ENCODE peak calls at places on chromosomes 7 and 10, in six cellular contexts. D, U, C, P, S and H are unnamed samples.

GRCh38 chr10:98376485-98376884 is 38.5 kb downstream of the PYROXD2 start:
- DNase-seq in D (no peak), U (no peak), C (peak; percentile 38), P (no peak), S (no peak), H (no peak)

GRCh38 chr7:121480566-121481335 is 84.6 kb upstream of the FAM3C start:
- DNase-seq in D (no peak), U (no peak), C (no peak), P (no peak), S (no peak), H (no peak)

GRCh38 chr7:132553031-132553430 is 23.2 kb downstream of the PLXNA4 start:
- DNase-seq in D (no peak), U (no peak), C (no peak), P (no peak), S (no peak), H (no peak)

GRCh38 chr10:15255961-15256360 is 87.5 kb upstream of the NMT2 start:
- DNase-seq in D (no peak), U (peak; percentile 54), C (no peak), P (no peak), S (no peak), H (no peak)

GRCh38 chr7:135744938-135745701 is 3.5 kb downstream of the FAM180A start:
- DNase-seq in D (no peak), U (no peak), C (peak; percentile 89), P (no peak), S (peak; percentile 88), H (peak; percentile 41)

GRCh38 chr7:77538186-77538907 is 1.3 kb downstream of the PTPN12 start:
- DNase-seq in D (peak; percentile 93), U (no peak), C (peak; percentile 96), P (peak; percentile 90), S (peak; percentile 93), H (peak; percentile 88)

GRCh38 chr10:1241973-1242935 is 186.1 kb downstream of the WDR37 start:
- DNase-seq in D (no peak), U (no peak), C (no peak), P (no peak), S (no peak), H (no peak)

GRCh38 chr7:120814518-120814917 is 43.4 kb downstream of the TSPAN12 start:
- DNase-seq in D (no peak), U (no peak), C (no peak), P (no peak), S (no peak), H (no peak)

GRCh38 chr7:99639267-99639666 is 22.5 kb downstream of the ZSCAN25 start:
- DNase-seq in D (no peak), U (no peak), C (no peak), P (no peak), S (no peak), H (no peak)

GRCh38 chr7:51067757-51068156 is 248.9 kb downstream of the COBL start:
- DNase-seq in D (peak; percentile 72), U (peak; percentile 62), C (peak; percentile 77), P (peak; percentile 41), S (peak; percentile 84), H (no peak)

DNA sequence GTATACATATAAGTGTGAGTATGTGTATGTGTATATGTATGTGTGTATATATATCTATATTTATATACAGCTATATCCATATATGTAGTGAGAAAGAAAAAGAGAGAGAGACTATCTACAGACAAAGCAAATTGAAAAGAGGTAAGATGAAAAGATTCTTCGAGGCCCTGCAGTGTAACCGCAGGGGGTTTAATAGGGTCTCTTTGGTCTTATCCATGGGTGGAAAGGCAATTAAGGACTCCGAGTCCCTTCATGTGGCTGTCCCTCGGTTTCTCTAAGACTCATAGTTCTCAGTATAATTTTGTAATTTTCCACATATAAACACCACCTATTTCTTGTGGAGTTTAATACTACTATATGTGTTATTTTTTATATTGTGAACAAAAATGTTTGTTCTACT is 50.6 kb upstream of the JAZF1 start:
- DNase-seq in D (no peak), U (no peak), C (no peak), P (no peak), S (no peak), H (no peak)
- H3K4me3 ChIP-seq in D (no peak overlapping the region), U (no peak overlapping the region), C (no peak overlapping the region), P (no peak overlapping the region), S (no peak overlapping the region), H (no peak overlapping the region)

DNA sequence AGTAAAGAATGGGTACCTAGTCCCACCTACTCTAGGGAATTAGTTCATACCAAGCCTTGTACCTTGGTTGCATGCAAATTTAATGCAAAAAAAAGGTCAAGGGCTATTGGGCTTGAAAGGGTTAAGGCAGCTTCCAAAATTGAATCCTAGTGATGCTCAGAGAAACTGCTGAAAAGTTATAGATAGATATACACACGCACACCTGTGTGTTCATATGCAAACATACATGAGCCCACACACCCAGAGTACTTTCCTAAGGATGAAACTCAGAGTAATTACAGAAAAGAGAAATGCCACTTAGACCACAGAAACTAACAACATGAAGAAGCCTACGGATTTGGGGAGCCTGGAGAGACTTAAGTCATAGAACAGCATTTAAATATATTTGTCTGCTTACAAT is 1.5 kb downstream of the SLC25A13 start:
- DNase-seq in D (no peak), U (no peak), C (no peak), P (no peak), S (no peak), H (no peak)
- H3K4me3 ChIP-seq in D (peak overlapping the region; percentile 85), U (no peak overlapping the region), C (peak overlapping the region; percentile 80), P (no peak overlapping the region), S (no peak overlapping the region), H (peak overlapping the region; percentile 81)

GRCh38 chr7:34016876-34017275 is 111.5 kb downstream of the BMPER start:
- DNase-seq in D (no peak), U (no peak), C (no peak), P (no peak), S (no peak), H (no peak)

GRCh38 chr7:34015656-34016055 is 110.3 kb downstream of the BMPER start:
- DNase-seq in D (no peak), U (no peak), C (no peak), P (no peak), S (no peak), H (no peak)

GRCh38 chr7:34019431-34019830 is 114.1 kb downstream of the BMPER start:
- DNase-seq in D (no peak), U (no peak), C (peak; percentile 66), P (no peak), S (no peak), H (no peak)
- H3K4me3 ChIP-seq in D (no peak overlapping the region), U (no peak overlapping the region), C (no peak overlapping the region), P (no peak overlapping the region), S (no peak overlapping the region), H (no peak overlapping the region)

DNA sequence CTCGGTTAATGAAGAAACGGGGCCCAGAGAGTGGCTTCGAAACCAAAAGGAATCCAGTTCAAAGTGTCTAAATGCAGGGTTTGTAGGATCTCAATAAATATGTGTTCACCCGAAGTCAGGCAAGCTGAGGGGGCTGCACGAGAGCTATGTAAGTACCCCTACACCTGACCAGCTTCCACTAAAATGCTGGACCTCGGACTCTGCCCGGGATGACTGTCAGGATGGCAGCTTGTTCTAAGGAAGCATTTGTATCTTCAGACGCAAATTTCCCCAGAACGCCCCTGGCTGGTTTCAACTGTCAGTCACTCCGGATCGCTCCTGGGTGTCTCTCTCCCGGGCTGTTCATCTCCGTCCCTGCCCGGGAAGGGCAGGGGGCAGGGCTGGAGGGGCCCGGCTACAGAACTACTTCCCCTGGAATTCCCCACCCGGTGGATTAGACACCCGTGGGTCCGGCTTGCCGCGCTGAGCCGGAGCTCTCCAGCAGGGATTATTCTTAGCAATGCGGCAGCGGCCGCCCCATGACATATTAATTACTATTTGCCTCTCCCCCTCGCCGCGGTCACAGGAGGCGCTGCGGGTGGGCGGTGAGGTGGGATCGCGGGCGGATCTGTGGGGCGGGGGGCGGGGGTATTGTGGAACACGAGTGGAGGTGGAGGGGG is 275.8 kb upstream of the NEBL start:
- DNase-seq in D (peak; percentile 52), U (no peak), C (no peak), P (no peak), S (no peak), H (no peak)
- H3K4me3 ChIP-seq in D (peak overlapping the region; percentile 58), U (no peak overlapping the region), C (peak overlapping the region; percentile 76), P (peak overlapping the region; percentile 36), S (peak overlapping the region; percentile 55), H (peak overlapping the region; percentile 64)

DNA sequence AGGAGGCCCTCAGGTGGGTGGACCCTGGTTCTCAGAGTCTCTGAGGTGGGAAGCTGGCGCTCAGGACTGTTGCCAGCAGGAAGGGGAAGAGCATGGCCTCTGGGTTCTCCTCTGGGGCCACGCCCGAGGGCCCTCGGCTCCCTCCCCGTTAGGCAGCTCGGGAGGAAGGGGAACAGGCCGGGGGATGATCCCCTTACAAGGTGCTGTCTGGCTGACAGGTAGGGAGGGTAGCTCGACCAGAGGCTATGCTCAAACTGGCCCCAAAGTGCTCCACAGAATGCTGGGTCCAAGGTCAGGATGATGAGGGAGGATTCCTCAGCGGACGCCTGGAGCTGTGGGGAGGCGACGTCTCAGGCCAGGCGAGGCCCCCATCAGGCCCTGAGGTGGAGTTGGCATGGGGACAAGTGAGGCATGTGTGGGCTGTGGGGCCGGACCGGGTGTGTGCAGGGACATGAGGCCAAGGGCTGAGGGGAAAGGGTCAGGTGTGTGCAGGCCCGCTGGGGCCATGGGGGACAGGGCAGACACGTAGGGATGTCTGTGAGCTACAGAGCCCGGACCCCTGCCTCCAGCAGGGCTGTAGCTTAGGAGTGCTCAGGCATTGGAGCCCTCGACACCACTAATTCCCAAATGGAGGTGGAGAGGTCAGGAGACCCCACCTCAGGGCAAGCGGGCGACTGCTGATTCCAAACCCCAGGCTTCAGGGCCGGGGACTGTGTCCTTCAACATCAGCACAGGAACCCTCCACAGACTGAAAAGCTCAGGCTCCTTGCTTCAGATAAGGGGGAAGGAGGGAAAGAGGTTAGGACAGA is 17.1 kb downstream of the POLL start:
- DNase-seq in D (no peak), U (no peak), C (no peak), P (no peak), S (no peak), H (no peak)
- H3K4me3 ChIP-seq in D (peak overlapping the region; percentile 55), U (peak overlapping the region; percentile 43), C (peak overlapping the region; percentile 62), P (no peak overlapping the region), S (peak overlapping the region; percentile 60), H (peak overlapping the region; percentile 68)